ENCODE peak calls at places on chromosomes 13 and 19, in four cellular contexts. One of them, this sample, is unnamed.
A peak's percentile ranks its signal among the peaks of the same experiment; 100 is the strongest.

GRCh38 chr13:107554355-107554905 is 660.9 kb downstream of the LIG4 start:
- DNase-seq in RKO: no peak
- DNase-seq in anterior cingulate cortex: no peak
- DNase-seq in ovary: no peak
- DNase-seq in this sample: no peak

GRCh38 chr19:48491793-48492123 is 19.9 kb downstream of the LMTK3 start:
- DNase-seq in RKO: no peak
- DNase-seq in ovary: no peak
- DNase-seq in anterior cingulate cortex: no peak
- DNase-seq in this sample: no peak

GRCh38 chr19:15532779-15533521 is 24.6 kb downstream of the CYP4F22 start:
- DNase-seq in RKO: peak; percentile 30
- DNase-seq in anterior cingulate cortex: no peak
- DNase-seq in ovary: no peak
- DNase-seq in this sample: no peak

GRCh38 chr13:57030671-57031070 is 110.0 kb upstream of the PRR20A start:
- DNase-seq in anterior cingulate cortex: no peak
- DNase-seq in ovary: no peak
- DNase-seq in RKO: no peak
- DNase-seq in this sample: no peak

GRCh38 chr13:25170554-25171107 is 1.5 kb downstream of the AMER2 start:
- DNase-seq in RKO: no peak
- DNase-seq in ovary: no peak
- DNase-seq in anterior cingulate cortex: no peak
- DNase-seq in this sample: no peak

GRCh38 chr19:39207293-39207836 is 3.3 kb upstream of the SYCN start:
- DNase-seq in anterior cingulate cortex: no peak
- DNase-seq in ovary: no peak
- DNase-seq in RKO: no peak
- DNase-seq in this sample: no peak

GRCh38 chr19:50896591-50897190 is 14.5 kb downstream of the KLK4 start:
- DNase-seq in ovary: no peak
- DNase-seq in RKO: peak; percentile 92
- DNase-seq in anterior cingulate cortex: no peak
- DNase-seq in this sample: no peak

GRCh38 chr13:112213467-112214245 is 146.7 kb downstream of the SOX1 start:
- DNase-seq in ovary: no peak
- DNase-seq in anterior cingulate cortex: no peak
- DNase-seq in RKO: no peak
- DNase-seq in this sample: no peak

GRCh38 chr19:51207747-51208146 is 17.1 kb upstream of the CD33 start:
- DNase-seq in anterior cingulate cortex: no peak
- DNase-seq in RKO: no peak
- DNase-seq in ovary: no peak
- DNase-seq in this sample: no peak

GRCh38 chr13:21150013-21150412 is 26.3 kb downstream of the SKA3 start:
- DNase-seq in ovary: no peak
- DNase-seq in anterior cingulate cortex: no peak
- DNase-seq in RKO: no peak
- DNase-seq in this sample: no peak

GRCh38 chr19:39428309-39429112 is 7.2 kb downstream of the RPS16 start:
- DNase-seq in ovary: peak; percentile 91
- DNase-seq in RKO: no peak
- DNase-seq in anterior cingulate cortex: no peak
- DNase-seq in this sample: no peak

This sample was measured in activated CD4-positive, CD25-positive, alpha-beta regulatory T cell treated with anti-CD3 and anti-CD28 coated beads, Interleukin-2, amount 50 U/mL, for 72 hours.